ENCODE peak calls at places on chromosomes 5 and 9, in nine cellular contexts. One of them, this sample, is unnamed. For H3K4me1, the result is how much of the 10 kb centered on the place peaks cover.

GRCh38 chr5:174717826-174718455 is 6.4 kb upstream of the MSX2 start:
- DNase-seq in breast epithelium: no peak
- DNase-seq in mammary epithelial cell: peak
- DNase-seq in A549: no peak
- DNase-seq in adrenal gland: no peak
- DNase-seq in left ventricle myocardium inferior: no peak
- DNase-seq in CD4-positive, alpha-beta memory T cell: no peak
- DNase-seq in lower lobe of right lung: no peak
- DNase-seq in effector memory CD4-positive, alpha-beta T cell: no peak
- DNase-seq in this sample: no peak

GRCh38 chr5:73558950-73559349 is 6.5 kb downstream of the ANKRA2 start:
- DNase-seq in CD4-positive, alpha-beta memory T cell: no peak
- DNase-seq in adrenal gland: no peak
- DNase-seq in effector memory CD4-positive, alpha-beta T cell: no peak
- DNase-seq in A549: peak
- DNase-seq in breast epithelium: no peak
- DNase-seq in left ventricle myocardium inferior: no peak
- DNase-seq in lower lobe of right lung: no peak
- DNase-seq in mammary epithelial cell: no peak
- DNase-seq in this sample: no peak

GRCh38 chr9:85959955-85960354 is 19.0 kb downstream of the NAA35 start:
- DNase-seq in breast epithelium: no peak
- DNase-seq in adrenal gland: no peak
- DNase-seq in A549: no peak
- DNase-seq in lower lobe of right lung: no peak
- DNase-seq in effector memory CD4-positive, alpha-beta T cell: no peak
- DNase-seq in CD4-positive, alpha-beta memory T cell: no peak
- DNase-seq in left ventricle myocardium inferior: no peak
- DNase-seq in mammary epithelial cell: no peak
- DNase-seq in this sample: no peak

GRCh38 chr9:84841915-84842314 is 172.4 kb downstream of the NTRK2 start:
- DNase-seq in lower lobe of right lung: no peak
- DNase-seq in breast epithelium: no peak
- DNase-seq in adrenal gland: no peak
- DNase-seq in CD4-positive, alpha-beta memory T cell: no peak
- DNase-seq in left ventricle myocardium inferior: no peak
- DNase-seq in effector memory CD4-positive, alpha-beta T cell: no peak
- DNase-seq in mammary epithelial cell: no peak
- DNase-seq in A549: no peak
- DNase-seq in this sample: no peak

GRCh38 chr9:137550958-137551655 is 572 bp upstream of the MRPL41 start:
- DNase-seq in CD4-positive, alpha-beta memory T cell: no peak
- DNase-seq in breast epithelium: no peak
- DNase-seq in lower lobe of right lung: peak
- DNase-seq in left ventricle myocardium inferior: no peak
- DNase-seq in effector memory CD4-positive, alpha-beta T cell: no peak
- DNase-seq in adrenal gland: peak
- DNase-seq in A549: peak
- DNase-seq in mammary epithelial cell: peak
- DNase-seq in this sample: peak

GRCh38 chr5:141570655-141571054 is 48.1 kb downstream of the DIAPH1 start:
- DNase-seq in mammary epithelial cell: no peak
- DNase-seq in CD4-positive, alpha-beta memory T cell: no peak
- DNase-seq in lower lobe of right lung: no peak
- DNase-seq in left ventricle myocardium inferior: no peak
- DNase-seq in adrenal gland: no peak
- DNase-seq in effector memory CD4-positive, alpha-beta T cell: no peak
- DNase-seq in breast epithelium: no peak
- DNase-seq in A549: no peak
- DNase-seq in this sample: no peak

GRCh38 chr9:130320697-130321080 is 55.1 kb downstream of the HMCN2 start:
- DNase-seq in adrenal gland: peak
- DNase-seq in mammary epithelial cell: no peak
- DNase-seq in CD4-positive, alpha-beta memory T cell: no peak
- DNase-seq in breast epithelium: no peak
- DNase-seq in lower lobe of right lung: no peak
- DNase-seq in A549: peak
- DNase-seq in effector memory CD4-positive, alpha-beta T cell: no peak
- DNase-seq in left ventricle myocardium inferior: no peak
- DNase-seq in this sample: peak

GRCh38 chr5:88761269-88761880 is 121.6 kb downstream of the MEF2C start:
- DNase-seq in mammary epithelial cell: no peak
- DNase-seq in lower lobe of right lung: no peak
- DNase-seq in CD4-positive, alpha-beta memory T cell: no peak
- DNase-seq in A549: no peak
- DNase-seq in breast epithelium: no peak
- DNase-seq in effector memory CD4-positive, alpha-beta T cell: no peak
- DNase-seq in left ventricle myocardium inferior: no peak
- DNase-seq in adrenal gland: no peak
- DNase-seq in this sample: no peak

GRCh38 chr5:73496984-73497457 is 1.2 kb upstream of the BTF3 start:
- DNase-seq in adrenal gland: no peak
- DNase-seq in mammary epithelial cell: peak
- DNase-seq in lower lobe of right lung: no peak
- DNase-seq in effector memory CD4-positive, alpha-beta T cell: no peak
- DNase-seq in breast epithelium: no peak
- DNase-seq in left ventricle myocardium inferior: no peak
- DNase-seq in CD4-positive, alpha-beta memory T cell: no peak
- DNase-seq in A549: peak
- DNase-seq in this sample: peak

GRCh38 chr5:10635257-10635860 is 71.5 kb downstream of the ANKRD33B start:
- DNase-seq in left ventricle myocardium inferior: no peak
- DNase-seq in adrenal gland: no peak
- DNase-seq in lower lobe of right lung: no peak
- DNase-seq in effector memory CD4-positive, alpha-beta T cell: peak
- DNase-seq in breast epithelium: no peak
- DNase-seq in mammary epithelial cell: peak
- DNase-seq in A549: no peak
- DNase-seq in CD4-positive, alpha-beta memory T cell: no peak
- DNase-seq in this sample: no peak

GRCh38 chr5:150295172-150295611 is 5.6 kb upstream of the CAMK2A start:
- DNase-seq in A549: peak
- DNase-seq in mammary epithelial cell: peak
- DNase-seq in adrenal gland: peak
- DNase-seq in left ventricle myocardium inferior: no peak
- DNase-seq in effector memory CD4-positive, alpha-beta T cell: no peak
- DNase-seq in CD4-positive, alpha-beta memory T cell: no peak
- DNase-seq in lower lobe of right lung: peak
- DNase-seq in breast epithelium: no peak
- DNase-seq in this sample: peak

GRCh38 chr9:127097683-127098082 is 24.8 kb downstream of the ANGPTL2 start:
- DNase-seq in CD4-positive, alpha-beta memory T cell: no peak
- DNase-seq in lower lobe of right lung: no peak
- DNase-seq in A549: no peak
- DNase-seq in mammary epithelial cell: no peak
- DNase-seq in adrenal gland: no peak
- DNase-seq in left ventricle myocardium inferior: no peak
- DNase-seq in effector memory CD4-positive, alpha-beta T cell: no peak
- DNase-seq in breast epithelium: no peak
- DNase-seq in this sample: no peak
- H3K4me1 ChIP-seq in CD4-positive, alpha-beta memory T cell: under half
- H3K4me1 ChIP-seq in lower lobe of right lung: under half
- H3K4me1 ChIP-seq in A549: under half
- H3K4me1 ChIP-seq in mammary epithelial cell: under half
- H3K4me1 ChIP-seq in adrenal gland: under half
- H3K4me1 ChIP-seq in left ventricle myocardium inferior: half or more
- H3K4me1 ChIP-seq in effector memory CD4-positive, alpha-beta T cell: under half
- H3K4me1 ChIP-seq in breast epithelium: under half
- H3K4me1 ChIP-seq in this sample: under half

DNA sequence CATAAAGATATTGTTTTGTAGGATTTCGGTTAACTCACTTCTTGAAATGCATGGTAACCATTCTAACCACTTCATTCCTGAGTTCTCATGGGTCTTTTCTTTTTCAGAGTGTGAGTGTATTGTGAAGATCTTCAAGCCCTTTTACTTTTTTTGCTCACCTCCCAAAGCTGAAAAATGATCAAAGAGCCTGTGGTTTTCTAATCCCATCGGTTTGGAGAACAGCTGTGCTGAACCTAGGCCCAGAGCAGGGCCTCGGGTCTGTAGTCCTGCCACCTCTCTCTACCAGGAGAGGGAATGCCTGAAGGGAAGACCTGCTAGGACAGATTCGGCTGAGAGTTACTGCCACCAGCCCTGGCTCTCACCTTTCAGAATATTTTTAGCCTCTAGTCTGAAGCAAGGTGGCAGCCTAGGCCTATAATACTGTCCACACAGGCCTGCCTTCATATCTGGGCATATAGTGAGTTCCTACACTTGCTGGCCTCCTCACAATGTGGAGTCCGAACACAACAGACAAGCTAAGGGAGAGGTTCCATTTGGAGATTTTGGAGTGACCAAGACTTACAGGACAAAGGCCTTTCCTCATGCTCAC is 13.8 kb downstream of the RGMB start:
- DNase-seq in left ventricle myocardium inferior: no peak
- DNase-seq in effector memory CD4-positive, alpha-beta T cell: no peak
- DNase-seq in adrenal gland: no peak
- DNase-seq in breast epithelium: no peak
- DNase-seq in A549: no peak
- DNase-seq in mammary epithelial cell: no peak
- DNase-seq in CD4-positive, alpha-beta memory T cell: no peak
- DNase-seq in lower lobe of right lung: no peak
- DNase-seq in this sample: peak
- H3K4me1 ChIP-seq in left ventricle myocardium inferior: half or more
- H3K4me1 ChIP-seq in effector memory CD4-positive, alpha-beta T cell: under half
- H3K4me1 ChIP-seq in adrenal gland: under half
- H3K4me1 ChIP-seq in breast epithelium: under half
- H3K4me1 ChIP-seq in A549: under half
- H3K4me1 ChIP-seq in mammary epithelial cell: under half
- H3K4me1 ChIP-seq in CD4-positive, alpha-beta memory T cell: under half
- H3K4me1 ChIP-seq in lower lobe of right lung: half or more
- H3K4me1 ChIP-seq in this sample: under half

GRCh38 chr9:93133641-93134017 is 422 bp downstream of the NINJ1 start:
- DNase-seq in mammary epithelial cell: peak
- DNase-seq in adrenal gland: peak
- DNase-seq in CD4-positive, alpha-beta memory T cell: peak
- DNase-seq in breast epithelium: no peak
- DNase-seq in effector memory CD4-positive, alpha-beta T cell: peak
- DNase-seq in left ventricle myocardium inferior: peak
- DNase-seq in lower lobe of right lung: peak
- DNase-seq in A549: peak
- DNase-seq in this sample: peak
- H3K4me1 ChIP-seq in mammary epithelial cell: under half
- H3K4me1 ChIP-seq in adrenal gland: half or more
- H3K4me1 ChIP-seq in CD4-positive, alpha-beta memory T cell: half or more
- H3K4me1 ChIP-seq in breast epithelium: under half
- H3K4me1 ChIP-seq in effector memory CD4-positive, alpha-beta T cell: under half
- H3K4me1 ChIP-seq in left ventricle myocardium inferior: half or more
- H3K4me1 ChIP-seq in lower lobe of right lung: half or more
- H3K4me1 ChIP-seq in A549: under half
- H3K4me1 ChIP-seq in this sample: under half

GRCh38 chr5:109694451-109694891 is 4.7 kb downstream of the MAN2A1 start:
- DNase-seq in A549: no peak
- DNase-seq in lower lobe of right lung: no peak
- DNase-seq in mammary epithelial cell: peak
- DNase-seq in effector memory CD4-positive, alpha-beta T cell: no peak
- DNase-seq in left ventricle myocardium inferior: no peak
- DNase-seq in breast epithelium: no peak
- DNase-seq in CD4-positive, alpha-beta memory T cell: no peak
- DNase-seq in adrenal gland: no peak
- DNase-seq in this sample: peak
- H3K4me1 ChIP-seq in A549: under half
- H3K4me1 ChIP-seq in lower lobe of right lung: half or more
- H3K4me1 ChIP-seq in mammary epithelial cell: under half
- H3K4me1 ChIP-seq in effector memory CD4-positive, alpha-beta T cell: under half
- H3K4me1 ChIP-seq in left ventricle myocardium inferior: half or more
- H3K4me1 ChIP-seq in breast epithelium: under half
- H3K4me1 ChIP-seq in CD4-positive, alpha-beta memory T cell: half or more
- H3K4me1 ChIP-seq in adrenal gland: half or more
- H3K4me1 ChIP-seq in this sample: under half

DNA sequence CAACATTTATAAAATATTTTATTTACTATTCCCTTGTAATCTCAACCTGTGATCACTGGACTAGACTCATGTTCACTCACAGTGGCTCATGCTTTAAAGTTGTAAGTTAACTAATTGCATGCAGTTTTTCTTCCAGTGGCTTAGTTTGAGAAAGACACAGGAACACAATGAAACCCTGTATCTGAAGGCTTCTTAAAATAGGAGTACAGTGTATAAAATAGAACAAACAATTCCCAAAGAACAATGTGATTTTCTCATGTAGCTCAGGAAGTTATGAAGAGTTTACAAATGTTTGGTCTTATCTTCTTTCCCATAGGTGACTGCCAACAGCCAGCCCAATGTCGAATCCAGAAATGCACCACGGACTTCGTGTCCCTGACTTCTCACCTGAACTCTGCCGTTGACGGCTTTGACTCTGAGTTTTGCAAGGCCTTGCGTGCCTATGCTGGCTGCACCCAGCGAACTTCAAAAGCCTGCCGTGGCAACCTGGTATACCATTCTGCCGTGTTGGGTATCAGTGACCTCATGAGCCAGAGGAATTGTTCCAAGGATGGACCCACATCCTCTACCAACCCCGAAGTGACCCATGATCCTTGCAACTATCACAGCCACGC is 5.9 kb downstream of the RGMB start:
- DNase-seq in A549: no peak
- DNase-seq in lower lobe of right lung: no peak
- DNase-seq in left ventricle myocardium inferior: no peak
- DNase-seq in effector memory CD4-positive, alpha-beta T cell: no peak
- DNase-seq in mammary epithelial cell: no peak
- DNase-seq in adrenal gland: peak
- DNase-seq in CD4-positive, alpha-beta memory T cell: no peak
- DNase-seq in breast epithelium: no peak
- DNase-seq in this sample: peak
- H3K4me1 ChIP-seq in A549: under half
- H3K4me1 ChIP-seq in lower lobe of right lung: half or more
- H3K4me1 ChIP-seq in left ventricle myocardium inferior: half or more
- H3K4me1 ChIP-seq in effector memory CD4-positive, alpha-beta T cell: under half
- H3K4me1 ChIP-seq in mammary epithelial cell: under half
- H3K4me1 ChIP-seq in adrenal gland: under half
- H3K4me1 ChIP-seq in CD4-positive, alpha-beta memory T cell: under half
- H3K4me1 ChIP-seq in breast epithelium: under half
- H3K4me1 ChIP-seq in this sample: under half

This sample was measured in small intestine.